ENCODE peak calls at places on chromosomes 7 and 10, in five cellular contexts. H is activated CD8-positive, alpha-beta memory T cell treated with anti-CD3 and anti-CD28 coated beads, Interleukin-2, amount 50 U/mL, for 48 hours; Z is activated CD4-positive, alpha-beta T cell treated with anti-CD3 and anti-CD28 coated beads for 24 hours; N is globus pallidus; X is posterior vena cava. A is an unnamed sample.

GRCh38 chr10:100829103-100829870 is 83.5 kb upstream of the SLF2 start:
- DNase-seq in H (peak), Z (no peak), N (no peak), X (no peak), A (no peak)

GRCh38 chr10:78991187-78991586 is 77.6 kb upstream of the ZMIZ1 start:
- DNase-seq in H (no peak), Z (no peak), N (no peak), X (no peak), A (no peak)

GRCh38 chr7:157499121-157499834 is 162.5 kb downstream of the DNAJB6 start:
- DNase-seq in H (peak), Z (no peak), N (no peak), X (peak), A (no peak)

GRCh38 chr7:86913709-86914108 is 145.7 kb downstream of the ELAPOR2 start:
- DNase-seq in H (no peak), Z (no peak), N (no peak), X (no peak), A (no peak)

GRCh38 chr7:44482502-44483485 is 7.7 kb downstream of the NUDCD3 start:
- DNase-seq in H (no peak), Z (no peak), N (no peak), X (no peak), A (no peak)

GRCh38 chr10:10629512-10629911 is 388.2 kb upstream of the CELF2 start:
- DNase-seq in H (no peak), Z (no peak), N (no peak), X (no peak), A (no peak)

GRCh38 chr10:80199828-80200227 is 5.5 kb downstream of the ANXA11 start:
- DNase-seq in H (no peak), Z (no peak), N (peak), X (peak), A (peak)

GRCh38 chr7:43314379-43315158 is 202.1 kb downstream of the HECW1 start:
- DNase-seq in H (peak), Z (peak), N (no peak), X (no peak), A (no peak)

GRCh38 chr7:140607441-140607989 is 33.1 kb downstream of the DENND2A start:
- DNase-seq in H (no peak), Z (no peak), N (peak), X (peak), A (peak)

GRCh38 chr7:86469680-86470295 is 173.9 kb upstream of the GRM3 start:
- DNase-seq in H (peak), Z (peak), N (peak), X (no peak), A (peak)